ENCODE peak calls at places on chromosomes 5 and 9, in eight cellular contexts. K is CD8-positive, alpha-beta memory T cell; N is choroid plexus epithelial cell; L is body of pancreas; C is Peyer's patch; G is aorta; X is naive thymus-derived CD4-positive, alpha-beta T cell; H is iPS DF 6.9. B is an unnamed sample.

GRCh38 chr9:107337676-107338590 is 54.9 kb downstream of the RAD23B start:
- DNase-seq in K (no peak), X (no peak), N (no peak), H (no peak), G (no peak), C (no peak), L (no peak), B (no peak)

GRCh38 chr5:179267671-179268071 is 77.6 kb downstream of the ADAMTS2 start:
- DNase-seq in H (no peak), N (no peak), C (peak; percentile 45), L (no peak), G (no peak), X (no peak), K (no peak), B (no peak)

GRCh38 chr5:131635755-131636479 is 888 bp upstream of the RAPGEF6 start:
- DNase-seq in X (peak; percentile 44), N (peak; percentile 65), C (no peak), G (peak; percentile 83), K (no peak), L (no peak), H (no peak), B (no peak)

GRCh38 chr5:80874162-80874561 is 86.0 kb upstream of the RASGRF2 start:
- DNase-seq in G (no peak), X (no peak), N (no peak), H (no peak), C (no peak), L (no peak), K (no peak), B (no peak)

GRCh38 chr5:66959668-66960067 is 236.9 kb downstream of the CD180 start:
- DNase-seq in G (no peak), L (no peak), K (no peak), C (no peak), N (peak; percentile 44), H (no peak), X (no peak), B (no peak)

GRCh38 chr9:137457406-137458193 is 1.5 kb downstream of the NSMF start:
- DNase-seq in N (no peak), K (no peak), X (no peak), L (peak; percentile 79), G (peak; percentile 87), C (peak; percentile 49), H (no peak), B (no peak)

GRCh38 chr5:84227221-84227620 is 157.5 kb downstream of the EDIL3 start:
- DNase-seq in H (no peak), L (no peak), K (no peak), N (no peak), G (no peak), C (no peak), X (no peak), B (no peak)

GRCh38 chr9:134293576-134294227 is 32.6 kb upstream of the RXRA start:
- DNase-seq in H (no peak), G (peak; percentile 79), X (peak; percentile 7), C (no peak), N (peak; percentile 34), K (no peak), L (no peak), B (no peak)

GRCh38 chr9:133509179-133510083 is 15.3 kb downstream of the MYMK start:
- DNase-seq in K (no peak), H (no peak), N (no peak), X (peak; percentile 52), G (no peak), L (peak; percentile 67), C (no peak), B (peak; percentile 40)

GRCh38 chr5:143946821-143947220 is 134.9 kb downstream of the HMHB1 start:
- DNase-seq in N (peak; percentile 40), H (no peak), X (no peak), K (no peak), C (no peak), G (no peak), L (no peak), B (no peak)

GRCh38 chr9:76562511-76562911 is 103.5 kb downstream of the GCNT1 start:
- DNase-seq in G (no peak), C (no peak), L (no peak), K (no peak), X (no peak), H (no peak), N (peak; percentile 85), B (no peak)

GRCh38 chr9:91192785-91193657 is 168.7 kb downstream of the AUH start:
- DNase-seq in X (no peak), K (peak; percentile 34), C (peak; percentile 81), N (peak; percentile 99), G (peak; percentile 95), H (no peak), L (peak; percentile 94), B (peak; percentile 71)

GRCh38 chr9:14198544-14199510 is 115.1 kb downstream of the NFIB start:
- DNase-seq in G (no peak), H (no peak), N (peak; percentile 43), L (peak; percentile 77), K (no peak), C (no peak), X (no peak), B (no peak)

GRCh38 chr9:2872941-2873323 is 29.0 kb upstream of the PUM3 start:
- DNase-seq in H (no peak), G (no peak), K (peak; percentile 33), X (peak; percentile 62), N (no peak), C (no peak), L (no peak), B (no peak)

GRCh38 chr5:58317009-58317408 is 142.9 kb downstream of the PLK2 start:
- DNase-seq in C (no peak), X (no peak), N (no peak), G (no peak), K (no peak), H (no peak), L (no peak), B (no peak)

GRCh38 chr5:61019642-61020041 is 74.6 kb downstream of the NDUFAF2 start:
- DNase-seq in H (no peak), C (no peak), K (no peak), G (no peak), L (no peak), X (no peak), N (peak; percentile 23), B (no peak)

GRCh38 chr5:13976867-13977479 is 32.5 kb upstream of the DNAH5 start:
- DNase-seq in K (no peak), C (no peak), N (peak; percentile 71), G (no peak), L (peak; percentile 8), X (no peak), H (no peak), B (no peak)

GRCh38 chr5:169050146-169050571 is 250.8 kb downstream of the SLIT3 start:
- DNase-seq in N (no peak), G (no peak), L (peak; percentile 22), X (no peak), C (no peak), K (no peak), H (no peak), B (no peak)

DNA sequence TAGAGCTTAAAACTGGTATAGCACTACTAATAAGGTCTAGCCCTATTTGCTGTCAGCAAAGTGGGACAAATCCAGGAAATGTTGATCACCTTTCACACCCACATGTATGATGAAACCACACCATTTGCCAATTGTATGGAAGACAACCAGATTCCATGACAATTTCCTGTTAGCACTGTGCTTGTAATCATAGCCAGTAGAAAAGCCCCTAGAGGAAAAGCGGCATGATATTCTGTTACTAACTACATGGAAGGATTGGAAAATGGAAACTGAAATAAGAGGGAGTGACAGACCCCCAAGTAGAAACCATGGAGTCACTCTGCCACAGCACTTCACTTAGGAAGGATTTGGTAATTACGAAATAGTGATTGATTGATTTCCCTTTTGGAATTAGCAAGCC is 923 bp downstream of the SPATA6L start:
- DNase-seq in L (peak; percentile 16), N (peak; percentile 39), H (no peak), C (no peak), K (no peak), G (no peak), X (no peak), B (no peak)
- H3K4me3 ChIP-seq in L (no peak overlapping the region), N (no peak overlapping the region), H (no peak overlapping the region), C (peak overlapping the region; percentile 56), K (no peak overlapping the region), G (no peak overlapping the region), X (peak overlapping the region; percentile 29), B (no peak overlapping the region)

DNA sequence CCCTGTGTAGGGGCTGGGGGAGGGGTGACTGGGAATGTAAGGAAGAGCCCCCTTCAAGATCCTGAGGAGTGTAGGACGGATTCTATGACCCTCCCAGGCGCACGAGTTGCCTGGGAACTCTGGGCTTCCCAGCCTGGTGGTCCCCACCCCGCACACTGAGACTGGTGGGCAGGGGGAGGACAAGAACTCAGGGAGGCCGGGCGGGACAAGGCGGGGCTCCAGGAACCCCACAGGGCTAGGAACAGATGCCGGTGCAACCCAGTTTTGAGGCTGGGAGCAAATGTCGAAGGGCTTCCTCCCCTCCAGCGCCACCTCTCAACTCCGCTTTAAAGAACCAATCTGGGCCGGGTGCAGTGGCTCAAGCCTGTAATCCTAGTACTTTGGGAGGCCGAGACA is 1.3 kb upstream of the VDAC1 start:
- DNase-seq in H (no peak), N (no peak), C (no peak), X (no peak), K (no peak), L (no peak), G (no peak), B (no peak)
- H3K4me3 ChIP-seq in H (peak overlapping the region; percentile 67), N (peak overlapping the region; percentile 85), C (peak overlapping the region; percentile 93), X (peak overlapping the region; percentile 83), K (no peak overlapping the region), L (no peak overlapping the region), G (no peak overlapping the region), B (no peak overlapping the region)

DNA sequence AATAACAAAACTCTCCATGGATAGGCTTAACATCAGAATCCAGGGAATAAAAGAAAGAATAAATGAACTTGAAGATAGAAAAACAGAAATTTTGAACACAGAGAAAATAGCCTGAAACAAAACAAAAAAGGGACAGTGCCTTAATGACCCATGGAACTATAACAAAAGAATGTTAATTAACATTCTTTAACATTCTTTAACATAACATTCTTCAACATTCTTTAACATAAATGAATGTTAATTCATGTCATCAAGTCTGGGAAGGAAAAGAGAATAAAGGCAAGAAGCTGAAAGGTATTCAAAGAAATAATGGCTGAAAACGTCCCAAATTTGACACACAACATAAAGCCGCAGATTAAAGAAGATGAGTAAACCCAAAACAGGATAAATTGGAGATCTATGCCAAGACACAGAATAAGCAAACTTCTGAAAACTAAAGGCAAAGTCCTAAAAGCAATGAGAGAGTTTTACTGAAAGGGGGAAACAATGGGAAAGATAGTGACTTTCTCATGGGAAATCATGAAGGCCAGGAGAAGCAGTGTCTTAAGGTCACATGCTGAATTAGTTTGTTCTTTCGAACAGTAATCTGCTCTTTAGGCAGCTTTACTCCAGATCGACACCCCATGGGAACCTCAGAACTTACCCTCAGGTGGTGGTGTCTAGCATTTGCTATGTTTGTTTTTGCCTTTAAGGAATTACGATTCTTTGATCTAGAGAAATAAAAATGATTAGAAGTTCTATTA is 483.0 kb downstream of the KDM4C start:
- DNase-seq in H (no peak), N (no peak), C (no peak), X (no peak), L (no peak), K (no peak), G (no peak), B (no peak)
- H3K4me3 ChIP-seq in H (no peak overlapping the region), N (no peak overlapping the region), C (no peak overlapping the region), X (no peak overlapping the region), L (no peak overlapping the region), K (no peak overlapping the region), G (no peak overlapping the region), B (no peak overlapping the region)

DNA sequence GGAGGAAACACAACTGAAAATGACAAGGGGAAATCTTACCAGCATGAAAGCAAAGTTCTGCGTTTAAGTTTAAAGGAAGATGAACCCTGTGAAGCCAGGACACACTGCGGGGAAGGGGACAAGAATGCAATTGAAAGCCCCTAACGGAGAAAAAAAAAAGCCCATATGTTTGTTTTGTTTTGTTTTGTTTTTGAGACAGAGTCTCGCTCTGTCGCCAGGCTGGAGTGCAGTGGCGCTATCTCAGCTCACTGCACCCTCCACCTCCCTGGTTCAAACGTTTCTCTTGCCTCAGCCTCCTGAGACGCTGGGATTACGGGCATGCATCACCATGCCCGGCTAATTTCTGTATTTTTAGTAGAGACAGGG is 2.9 kb downstream of the STK10 start:
- DNase-seq in K (peak; percentile 35), C (no peak), X (peak; percentile 51), L (no peak), N (no peak), G (peak; percentile 9), H (no peak), B (no peak)
- H3K4me3 ChIP-seq in K (peak overlapping the region; percentile 83), C (no peak overlapping the region), X (peak overlapping the region; percentile 89), L (no peak overlapping the region), N (no peak overlapping the region), G (no peak overlapping the region), H (no peak overlapping the region), B (no peak overlapping the region)